ENCODE peak calls at places on chromosomes 4 and X, in eight cellular contexts. L is ascending aorta, P is Caco-2, U is left ventricle myocardium inferior, Y is fibroblast of lung, D is IMR-90, W is transverse colon, C is heart left ventricle. V is an unnamed sample.

GRCh38 chr4:156109943-156110925 is 156.6 kb upstream of the CTSO start:
- DNase-seq in Y (peak; percentile 44), W (no peak), D (peak; percentile 8), U (no peak), C (no peak), L (no peak), P (peak; percentile 11), V (peak; percentile 84)

GRCh38 chr4:126850286-126850685 is 782.5 kb upstream of the INTU start:
- DNase-seq in U (no peak), W (no peak), C (no peak), D (peak; percentile 99), P (no peak), L (no peak), Y (peak; percentile 99), V (peak; percentile 77)

GRCh38 chrX:36087366-36087765 is 167.8 kb downstream of the CFAP47 start:
- DNase-seq in L (no peak), C (no peak), U (no peak), W (no peak), D (no peak), Y (no peak), P (no peak), V (no peak)

GRCh38 chrX:74788545-74789086 is 136.6 kb downstream of the NEXMIF start:
- DNase-seq in L (no peak), U (no peak), Y (no peak), P (no peak), C (no peak), D (no peak), W (no peak), V (no peak)

GRCh38 chrX:150655713-150656266 is 37.4 kb upstream of the MTMR1 start:
- DNase-seq in D (no peak), P (no peak), U (no peak), Y (no peak), L (no peak), C (no peak), W (no peak), V (no peak)

GRCh38 chr4:102780476-102781144 is 19.8 kb upstream of the MANBA start:
- DNase-seq in U (no peak), C (no peak), W (no peak), D (peak; percentile 62), P (peak; percentile 42), Y (peak; percentile 39), L (no peak), V (no peak)

GRCh38 chrX:40299028-40299479 is 201.3 kb upstream of the BCOR start:
- DNase-seq in P (peak; percentile 30), Y (no peak), L (no peak), W (no peak), C (no peak), D (no peak), U (no peak), V (peak; percentile 4)

GRCh38 chrX:7139202-7140081 is 8.1 kb upstream of the STS start:
- DNase-seq in P (no peak), C (no peak), Y (peak; percentile 84), W (no peak), L (no peak), D (peak; percentile 92), U (no peak), V (peak; percentile 18)

GRCh38 chrX:44032479-44032878 is 59.3 kb upstream of the NDP start:
- DNase-seq in L (no peak), U (no peak), P (no peak), Y (no peak), C (no peak), W (no peak), D (no peak), V (no peak)

GRCh38 chrX:78708171-78708570 is 39.3 kb upstream of the LPAR4 start:
- DNase-seq in Y (peak; percentile 38), D (peak; percentile 41), L (no peak), U (no peak), C (no peak), W (peak; percentile 8), P (peak; percentile 9), V (peak; percentile 57)

GRCh38 chr4:53695540-53696463 is 104.5 kb upstream of the LNX1 start:
- DNase-seq in W (no peak), U (no peak), Y (no peak), P (no peak), C (no peak), L (no peak), D (no peak), V (no peak)

GRCh38 chr4:38867478-38868054 is at the start of gene FAM114A1:
- DNase-seq in W (peak; percentile 89), U (peak; percentile 85), P (peak; percentile 74), L (peak; percentile 89), C (peak; percentile 91), D (peak; percentile 80), Y (peak; percentile 83), V (peak; percentile 91)

GRCh38 chr4:90209922-90210321 is 82.7 kb downstream of the CCSER1 start:
- DNase-seq in U (no peak), C (no peak), L (no peak), Y (no peak), W (no peak), P (no peak), D (no peak), V (no peak)

GRCh38 chr4:88054909-88055308 is 47.5 kb downstream of the PKD2 start:
- DNase-seq in P (peak; percentile 71), W (peak; percentile 37), D (peak; percentile 72), L (no peak), Y (peak; percentile 40), U (no peak), C (peak; percentile 30), V (peak; percentile 60)

GRCh38 chr4:1347410-1347864 is 429 bp downstream of the UVSSA start:
- DNase-seq in Y (peak; percentile 86), D (peak; percentile 82), P (peak; percentile 74), W (peak; percentile 76), L (peak; percentile 92), U (peak; percentile 78), C (peak; percentile 85), V (peak; percentile 93)

GRCh38 chrX:136616987-136617685 is 30.8 kb upstream of the CD40LG start:
- DNase-seq in W (no peak), D (no peak), P (no peak), U (no peak), Y (no peak), C (no peak), L (no peak), V (no peak)

GRCh38 chrX:153416781-153417180 is 5.5 kb downstream of the ZFP92 start:
- DNase-seq in W (no peak), U (no peak), P (no peak), C (no peak), Y (no peak), L (no peak), D (no peak), V (no peak)

GRCh38 chrX:77162777-77163176 is 284.4 kb upstream of the FGF16 start:
- DNase-seq in P (no peak), C (no peak), U (no peak), L (no peak), W (no peak), Y (no peak), D (no peak), V (no peak)

DNA sequence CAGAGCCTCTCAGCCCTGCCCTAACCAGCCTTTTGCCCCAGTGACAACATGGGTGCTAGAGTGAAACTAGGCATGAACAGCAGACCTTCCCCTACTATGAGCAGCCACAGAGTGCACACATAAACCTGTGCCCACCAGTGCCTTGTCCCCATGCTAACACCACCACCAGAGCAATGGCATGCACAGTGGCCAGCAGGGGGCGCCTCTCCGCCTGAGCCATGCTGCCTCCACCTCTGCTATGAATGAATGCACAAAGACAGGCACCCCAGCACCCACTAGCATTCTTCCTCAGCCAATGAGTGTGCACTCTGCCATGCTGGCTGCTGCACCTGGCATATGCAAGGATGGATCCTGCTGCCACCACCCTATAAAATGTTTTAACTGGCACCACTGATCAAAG is 286.9 kb upstream of the FGF16 start:
- DNase-seq in U (no peak), Y (no peak), P (peak; percentile 0), L (no peak), W (no peak), C (no peak), D (no peak), V (peak; percentile 1)
- TF ChIP-seq CTCF in U (peak; percentile 34), Y (no peak), P (peak; percentile 2), L (no peak), W (no peak), C (peak; percentile 15), D (peak; percentile 20), V (peak; percentile 12)

GRCh38 chr4:80185787-80186548 is 11.3 kb upstream of the PRDM8 start:
- DNase-seq in Y (peak; percentile 24), W (no peak), P (no peak), U (no peak), D (peak; percentile 35), C (no peak), L (no peak), V (no peak)
- TF ChIP-seq CTCF in Y (no peak), W (no peak), P (no peak), U (no peak), D (no peak), C (no peak), L (no peak), V (no peak)

GRCh38 chr4:100312615-100313355 is 122.5 kb upstream of the DDIT4L start:
- DNase-seq in Y (no peak), P (no peak), U (no peak), L (no peak), W (no peak), D (no peak), C (no peak), V (no peak)

GRCh38 chr4:100306018-100306417 is 115.8 kb upstream of the DDIT4L start:
- DNase-seq in U (no peak), D (peak; percentile 47), Y (peak; percentile 64), W (no peak), P (no peak), L (no peak), C (no peak), V (no peak)

GRCh38 chr4:100314057-100314456 is 123.8 kb upstream of the DDIT4L start:
- DNase-seq in P (no peak), D (no peak), C (no peak), L (no peak), W (no peak), Y (no peak), U (no peak), V (no peak)

DNA sequence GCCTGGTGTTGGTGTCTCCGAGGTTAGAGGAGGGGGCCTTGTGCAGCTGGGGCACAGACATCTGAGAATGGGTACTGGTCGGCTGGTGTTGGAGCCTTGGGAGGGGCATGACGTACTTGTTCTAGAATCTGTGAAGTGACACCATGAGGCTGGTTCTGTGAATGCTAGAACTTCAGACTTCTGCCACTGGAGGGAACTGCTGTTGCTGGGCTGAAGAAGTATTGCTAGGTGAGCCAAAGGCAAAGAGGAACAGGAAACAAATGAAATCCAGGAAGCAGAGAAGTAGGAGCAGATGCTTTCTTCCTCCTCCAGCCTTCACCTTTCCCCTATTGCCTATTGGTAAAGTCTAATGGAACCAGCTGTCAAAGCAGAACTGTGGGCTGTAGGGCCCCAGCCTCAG is 120.9 kb upstream of the DDIT4L start:
- DNase-seq in D (no peak), P (peak; percentile 26), Y (no peak), C (no peak), U (no peak), W (no peak), L (no peak), V (no peak)
- TF ChIP-seq CTCF in D (peak; percentile 27), P (peak; percentile 6), Y (no peak), C (no peak), U (no peak), W (no peak), L (no peak), V (peak; percentile 36)

DNA sequence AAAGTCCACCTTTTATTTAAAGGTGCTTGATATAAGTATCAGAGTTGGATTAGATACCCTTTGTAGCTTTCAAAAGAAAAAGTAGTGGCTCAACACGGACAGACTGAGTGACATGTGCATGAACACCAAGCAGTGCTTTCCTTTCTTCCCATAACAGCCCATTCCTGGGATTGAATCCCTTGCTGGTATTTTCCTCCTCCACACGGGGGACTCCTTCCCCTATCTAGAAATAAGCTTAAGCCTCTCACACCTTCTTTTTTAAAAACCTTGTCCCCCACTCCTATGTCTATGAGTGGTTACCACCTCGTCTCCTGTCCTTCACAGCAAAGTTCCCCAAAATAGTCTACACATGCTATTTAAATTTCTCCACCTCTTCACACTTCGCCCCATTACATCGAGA is 5.1 kb downstream of the AP1S2 start:
- DNase-seq in D (no peak), W (no peak), L (no peak), P (no peak), U (no peak), Y (no peak), C (no peak), V (peak; percentile 17)
- TF ChIP-seq CTCF in D (peak; percentile 41), W (no peak), L (no peak), P (peak; percentile 4), U (peak; percentile 17), Y (peak; percentile 33), C (peak; percentile 23), V (peak; percentile 14)

V was measured in cardiac fibroblast.